ENCODE peak calls at places on chromosomes 2 and 18, in ten cellular contexts. One of them, this sample, is unnamed.

GRCh38 chr18:75090336-75090735 is 118.6 kb downstream of the PTGR3 start:
- DNase-seq in A172: no peak
- DNase-seq in bronchial epithelial cell: no peak
- DNase-seq in lung: no peak
- DNase-seq in stimulated activated CD8-positive, alpha-beta memory T cell treated with anti-CD3 and anti-CD28 coated beads, Interleukin-2, amount 100 ng/mL, for 1 hour: no peak
- DNase-seq in anterior cingulate cortex: no peak
- DNase-seq in activated gamma-delta T cell treated with Interleukin-2 at 50 U/mL for 16 hours: no peak
- DNase-seq in T-helper 2 cell: no peak
- DNase-seq in iris pigment epithelial cell: no peak
- DNase-seq in iPS DF 19.7: no peak
- DNase-seq in this sample: no peak

GRCh38 chr2:127968610-127969339 is 59.1 kb downstream of the SAP130 start:
- DNase-seq in A172: no peak
- DNase-seq in bronchial epithelial cell: peak
- DNase-seq in lung: no peak
- DNase-seq in stimulated activated CD8-positive, alpha-beta memory T cell treated with anti-CD3 and anti-CD28 coated beads, Interleukin-2, amount 100 ng/mL, for 1 hour: no peak
- DNase-seq in anterior cingulate cortex: peak
- DNase-seq in activated gamma-delta T cell treated with Interleukin-2 at 50 U/mL for 16 hours: no peak
- DNase-seq in T-helper 2 cell: no peak
- DNase-seq in iris pigment epithelial cell: peak
- DNase-seq in iPS DF 19.7: no peak
- DNase-seq in this sample: no peak

GRCh38 chr2:222813177-222813843 is 47.5 kb upstream of the ACSL3 start:
- DNase-seq in A172: no peak
- DNase-seq in bronchial epithelial cell: peak
- DNase-seq in lung: no peak
- DNase-seq in stimulated activated CD8-positive, alpha-beta memory T cell treated with anti-CD3 and anti-CD28 coated beads, Interleukin-2, amount 100 ng/mL, for 1 hour: no peak
- DNase-seq in anterior cingulate cortex: peak
- DNase-seq in activated gamma-delta T cell treated with Interleukin-2 at 50 U/mL for 16 hours: no peak
- DNase-seq in T-helper 2 cell: no peak
- DNase-seq in iris pigment epithelial cell: peak
- DNase-seq in iPS DF 19.7: no peak
- DNase-seq in this sample: no peak

GRCh38 chr2:107633580-107634147 is 193.0 kb upstream of the RGPD4 start:
- DNase-seq in A172: peak
- DNase-seq in bronchial epithelial cell: peak
- DNase-seq in lung: no peak
- DNase-seq in stimulated activated CD8-positive, alpha-beta memory T cell treated with anti-CD3 and anti-CD28 coated beads, Interleukin-2, amount 100 ng/mL, for 1 hour: no peak
- DNase-seq in anterior cingulate cortex: no peak
- DNase-seq in activated gamma-delta T cell treated with Interleukin-2 at 50 U/mL for 16 hours: no peak
- DNase-seq in T-helper 2 cell: no peak
- DNase-seq in iris pigment epithelial cell: peak
- DNase-seq in iPS DF 19.7: no peak
- DNase-seq in this sample: no peak

GRCh38 chr2:149019768-149020167 is 18.7 kb upstream of the LYPD6B start:
- DNase-seq in A172: no peak
- DNase-seq in bronchial epithelial cell: peak
- DNase-seq in lung: peak
- DNase-seq in stimulated activated CD8-positive, alpha-beta memory T cell treated with anti-CD3 and anti-CD28 coated beads, Interleukin-2, amount 100 ng/mL, for 1 hour: no peak
- DNase-seq in anterior cingulate cortex: no peak
- DNase-seq in activated gamma-delta T cell treated with Interleukin-2 at 50 U/mL for 16 hours: no peak
- DNase-seq in T-helper 2 cell: no peak
- DNase-seq in iris pigment epithelial cell: no peak
- DNase-seq in iPS DF 19.7: no peak
- DNase-seq in this sample: no peak

GRCh38 chr2:173229086-173229485 is 125.6 kb upstream of the CDCA7 start:
- DNase-seq in A172: no peak
- DNase-seq in bronchial epithelial cell: no peak
- DNase-seq in lung: no peak
- DNase-seq in stimulated activated CD8-positive, alpha-beta memory T cell treated with anti-CD3 and anti-CD28 coated beads, Interleukin-2, amount 100 ng/mL, for 1 hour: no peak
- DNase-seq in anterior cingulate cortex: no peak
- DNase-seq in activated gamma-delta T cell treated with Interleukin-2 at 50 U/mL for 16 hours: no peak
- DNase-seq in T-helper 2 cell: no peak
- DNase-seq in iris pigment epithelial cell: no peak
- DNase-seq in iPS DF 19.7: no peak
- DNase-seq in this sample: no peak

GRCh38 chr2:69291004-69291650 is 95.9 kb downstream of the GFPT1 start:
- DNase-seq in A172: no peak
- DNase-seq in bronchial epithelial cell: no peak
- DNase-seq in lung: no peak
- DNase-seq in stimulated activated CD8-positive, alpha-beta memory T cell treated with anti-CD3 and anti-CD28 coated beads, Interleukin-2, amount 100 ng/mL, for 1 hour: no peak
- DNase-seq in anterior cingulate cortex: no peak
- DNase-seq in activated gamma-delta T cell treated with Interleukin-2 at 50 U/mL for 16 hours: no peak
- DNase-seq in T-helper 2 cell: no peak
- DNase-seq in iris pigment epithelial cell: peak
- DNase-seq in iPS DF 19.7: no peak
- DNase-seq in this sample: no peak

GRCh38 chr2:175003875-175004729 is 1.1 kb downstream of the CHN1 start:
- DNase-seq in A172: peak
- DNase-seq in bronchial epithelial cell: no peak
- DNase-seq in lung: no peak
- DNase-seq in stimulated activated CD8-positive, alpha-beta memory T cell treated with anti-CD3 and anti-CD28 coated beads, Interleukin-2, amount 100 ng/mL, for 1 hour: no peak
- DNase-seq in anterior cingulate cortex: no peak
- DNase-seq in activated gamma-delta T cell treated with Interleukin-2 at 50 U/mL for 16 hours: no peak
- DNase-seq in T-helper 2 cell: no peak
- DNase-seq in iris pigment epithelial cell: peak
- DNase-seq in iPS DF 19.7: no peak
- DNase-seq in this sample: no peak

GRCh38 chr2:235659767-235660322 is 166.0 kb downstream of the AGAP1 start:
- DNase-seq in A172: peak
- DNase-seq in bronchial epithelial cell: no peak
- DNase-seq in lung: no peak
- DNase-seq in stimulated activated CD8-positive, alpha-beta memory T cell treated with anti-CD3 and anti-CD28 coated beads, Interleukin-2, amount 100 ng/mL, for 1 hour: no peak
- DNase-seq in anterior cingulate cortex: peak
- DNase-seq in activated gamma-delta T cell treated with Interleukin-2 at 50 U/mL for 16 hours: no peak
- DNase-seq in T-helper 2 cell: no peak
- DNase-seq in iris pigment epithelial cell: peak
- DNase-seq in iPS DF 19.7: no peak
- DNase-seq in this sample: no peak

GRCh38 chr2:239801404-239802100 is 223.6 kb downstream of the NDUFA10 start:
- DNase-seq in A172: no peak
- DNase-seq in bronchial epithelial cell: no peak
- DNase-seq in lung: no peak
- DNase-seq in stimulated activated CD8-positive, alpha-beta memory T cell treated with anti-CD3 and anti-CD28 coated beads, Interleukin-2, amount 100 ng/mL, for 1 hour: no peak
- DNase-seq in anterior cingulate cortex: no peak
- DNase-seq in activated gamma-delta T cell treated with Interleukin-2 at 50 U/mL for 16 hours: no peak
- DNase-seq in T-helper 2 cell: no peak
- DNase-seq in iris pigment epithelial cell: no peak
- DNase-seq in iPS DF 19.7: no peak
- DNase-seq in this sample: no peak

GRCh38 chr2:128092656-128093055 is 1.7 kb downstream of the UGGT1 start:
- DNase-seq in A172: no peak
- DNase-seq in bronchial epithelial cell: no peak
- DNase-seq in lung: no peak
- DNase-seq in stimulated activated CD8-positive, alpha-beta memory T cell treated with anti-CD3 and anti-CD28 coated beads, Interleukin-2, amount 100 ng/mL, for 1 hour: no peak
- DNase-seq in anterior cingulate cortex: no peak
- DNase-seq in activated gamma-delta T cell treated with Interleukin-2 at 50 U/mL for 16 hours: no peak
- DNase-seq in T-helper 2 cell: no peak
- DNase-seq in iris pigment epithelial cell: no peak
- DNase-seq in iPS DF 19.7: no peak
- DNase-seq in this sample: no peak

GRCh38 chr2:96116424-96116878 is at the start of gene ADRA2B:
- DNase-seq in A172: no peak
- DNase-seq in bronchial epithelial cell: peak
- DNase-seq in lung: peak
- DNase-seq in stimulated activated CD8-positive, alpha-beta memory T cell treated with anti-CD3 and anti-CD28 coated beads, Interleukin-2, amount 100 ng/mL, for 1 hour: peak
- DNase-seq in anterior cingulate cortex: no peak
- DNase-seq in activated gamma-delta T cell treated with Interleukin-2 at 50 U/mL for 16 hours: peak
- DNase-seq in T-helper 2 cell: peak
- DNase-seq in iris pigment epithelial cell: peak
- DNase-seq in iPS DF 19.7: no peak
- DNase-seq in this sample: peak

GRCh38 chr2:56448999-56449431 is 265.2 kb downstream of the CCDC85A start:
- DNase-seq in A172: no peak
- DNase-seq in bronchial epithelial cell: peak
- DNase-seq in lung: peak
- DNase-seq in stimulated activated CD8-positive, alpha-beta memory T cell treated with anti-CD3 and anti-CD28 coated beads, Interleukin-2, amount 100 ng/mL, for 1 hour: no peak
- DNase-seq in anterior cingulate cortex: no peak
- DNase-seq in activated gamma-delta T cell treated with Interleukin-2 at 50 U/mL for 16 hours: no peak
- DNase-seq in T-helper 2 cell: no peak
- DNase-seq in iris pigment epithelial cell: no peak
- DNase-seq in iPS DF 19.7: no peak
- DNase-seq in this sample: no peak

GRCh38 chr2:222919841-222920609 is 59.2 kb downstream of the ACSL3 start:
- DNase-seq in A172: peak
- DNase-seq in bronchial epithelial cell: peak
- DNase-seq in lung: no peak
- DNase-seq in stimulated activated CD8-positive, alpha-beta memory T cell treated with anti-CD3 and anti-CD28 coated beads, Interleukin-2, amount 100 ng/mL, for 1 hour: no peak
- DNase-seq in anterior cingulate cortex: no peak
- DNase-seq in activated gamma-delta T cell treated with Interleukin-2 at 50 U/mL for 16 hours: no peak
- DNase-seq in T-helper 2 cell: no peak
- DNase-seq in iris pigment epithelial cell: peak
- DNase-seq in iPS DF 19.7: no peak
- DNase-seq in this sample: no peak

GRCh38 chr18:74493689-74494088 is 2.5 kb upstream of the CNDP2 start:
- DNase-seq in A172: peak
- DNase-seq in bronchial epithelial cell: peak
- DNase-seq in lung: no peak
- DNase-seq in stimulated activated CD8-positive, alpha-beta memory T cell treated with anti-CD3 and anti-CD28 coated beads, Interleukin-2, amount 100 ng/mL, for 1 hour: peak
- DNase-seq in anterior cingulate cortex: peak
- DNase-seq in activated gamma-delta T cell treated with Interleukin-2 at 50 U/mL for 16 hours: peak
- DNase-seq in T-helper 2 cell: no peak
- DNase-seq in iris pigment epithelial cell: peak
- DNase-seq in iPS DF 19.7: no peak
- DNase-seq in this sample: peak

GRCh38 chr2:145323512-145323911 is 803.6 kb upstream of the ZEB2 start:
- DNase-seq in A172: peak
- DNase-seq in bronchial epithelial cell: peak
- DNase-seq in lung: no peak
- DNase-seq in stimulated activated CD8-positive, alpha-beta memory T cell treated with anti-CD3 and anti-CD28 coated beads, Interleukin-2, amount 100 ng/mL, for 1 hour: no peak
- DNase-seq in anterior cingulate cortex: no peak
- DNase-seq in activated gamma-delta T cell treated with Interleukin-2 at 50 U/mL for 16 hours: no peak
- DNase-seq in T-helper 2 cell: no peak
- DNase-seq in iris pigment epithelial cell: peak
- DNase-seq in iPS DF 19.7: no peak
- DNase-seq in this sample: peak

GRCh38 chr2:231714639-231715498 is 6.5 kb downstream of the PTMA start:
- DNase-seq in A172: peak
- DNase-seq in bronchial epithelial cell: peak
- DNase-seq in lung: peak
- DNase-seq in stimulated activated CD8-positive, alpha-beta memory T cell treated with anti-CD3 and anti-CD28 coated beads, Interleukin-2, amount 100 ng/mL, for 1 hour: peak
- DNase-seq in anterior cingulate cortex: peak
- DNase-seq in activated gamma-delta T cell treated with Interleukin-2 at 50 U/mL for 16 hours: peak
- DNase-seq in T-helper 2 cell: peak
- DNase-seq in iris pigment epithelial cell: no peak
- DNase-seq in iPS DF 19.7: no peak
- DNase-seq in this sample: peak

GRCh38 chr2:219969508-219969907 is 342.1 kb downstream of the SLC4A3 start:
- DNase-seq in A172: peak
- DNase-seq in bronchial epithelial cell: peak
- DNase-seq in lung: no peak
- DNase-seq in stimulated activated CD8-positive, alpha-beta memory T cell treated with anti-CD3 and anti-CD28 coated beads, Interleukin-2, amount 100 ng/mL, for 1 hour: no peak
- DNase-seq in anterior cingulate cortex: no peak
- DNase-seq in activated gamma-delta T cell treated with Interleukin-2 at 50 U/mL for 16 hours: no peak
- DNase-seq in T-helper 2 cell: no peak
- DNase-seq in iris pigment epithelial cell: peak
- DNase-seq in iPS DF 19.7: no peak
- DNase-seq in this sample: no peak

GRCh38 chr18:11004951-11005350 is 144.4 kb downstream of the PIEZO2 start:
- DNase-seq in A172: no peak
- DNase-seq in bronchial epithelial cell: no peak
- DNase-seq in lung: no peak
- DNase-seq in stimulated activated CD8-positive, alpha-beta memory T cell treated with anti-CD3 and anti-CD28 coated beads, Interleukin-2, amount 100 ng/mL, for 1 hour: no peak
- DNase-seq in anterior cingulate cortex: no peak
- DNase-seq in activated gamma-delta T cell treated with Interleukin-2 at 50 U/mL for 16 hours: no peak
- DNase-seq in T-helper 2 cell: no peak
- DNase-seq in iris pigment epithelial cell: no peak
- DNase-seq in iPS DF 19.7: no peak
- DNase-seq in this sample: no peak

GRCh38 chr2:215711484-215712034 is 275.7 kb upstream of the FN1 start:
- DNase-seq in A172: peak
- DNase-seq in bronchial epithelial cell: peak
- DNase-seq in lung: no peak
- DNase-seq in stimulated activated CD8-positive, alpha-beta memory T cell treated with anti-CD3 and anti-CD28 coated beads, Interleukin-2, amount 100 ng/mL, for 1 hour: no peak
- DNase-seq in anterior cingulate cortex: no peak
- DNase-seq in activated gamma-delta T cell treated with Interleukin-2 at 50 U/mL for 16 hours: no peak
- DNase-seq in T-helper 2 cell: no peak
- DNase-seq in iris pigment epithelial cell: peak
- DNase-seq in iPS DF 19.7: no peak
- DNase-seq in this sample: no peak

GRCh38 chr2:109645412-109646184 is 31.4 kb downstream of the SOWAHC start:
- DNase-seq in A172: no peak
- DNase-seq in bronchial epithelial cell: no peak
- DNase-seq in lung: no peak
- DNase-seq in stimulated activated CD8-positive, alpha-beta memory T cell treated with anti-CD3 and anti-CD28 coated beads, Interleukin-2, amount 100 ng/mL, for 1 hour: no peak
- DNase-seq in anterior cingulate cortex: no peak
- DNase-seq in activated gamma-delta T cell treated with Interleukin-2 at 50 U/mL for 16 hours: no peak
- DNase-seq in T-helper 2 cell: no peak
- DNase-seq in iris pigment epithelial cell: no peak
- DNase-seq in iPS DF 19.7: no peak
- DNase-seq in this sample: no peak

GRCh38 chr18:2641638-2642037 is 13.9 kb upstream of the SMCHD1 start:
- DNase-seq in A172: no peak
- DNase-seq in bronchial epithelial cell: no peak
- DNase-seq in lung: no peak
- DNase-seq in stimulated activated CD8-positive, alpha-beta memory T cell treated with anti-CD3 and anti-CD28 coated beads, Interleukin-2, amount 100 ng/mL, for 1 hour: no peak
- DNase-seq in anterior cingulate cortex: no peak
- DNase-seq in activated gamma-delta T cell treated with Interleukin-2 at 50 U/mL for 16 hours: no peak
- DNase-seq in T-helper 2 cell: no peak
- DNase-seq in iris pigment epithelial cell: peak
- DNase-seq in iPS DF 19.7: no peak
- DNase-seq in this sample: no peak

GRCh38 chr2:204260162-204260877 is 285.0 kb upstream of the PARD3B start:
- DNase-seq in A172: peak
- DNase-seq in bronchial epithelial cell: peak
- DNase-seq in lung: peak
- DNase-seq in stimulated activated CD8-positive, alpha-beta memory T cell treated with anti-CD3 and anti-CD28 coated beads, Interleukin-2, amount 100 ng/mL, for 1 hour: peak
- DNase-seq in anterior cingulate cortex: peak
- DNase-seq in activated gamma-delta T cell treated with Interleukin-2 at 50 U/mL for 16 hours: peak
- DNase-seq in T-helper 2 cell: no peak
- DNase-seq in iris pigment epithelial cell: peak
- DNase-seq in iPS DF 19.7: peak
- DNase-seq in this sample: no peak

GRCh38 chr2:216536725-216537124 is 38.1 kb downstream of the RPL37A start:
- DNase-seq in A172: no peak
- DNase-seq in bronchial epithelial cell: no peak
- DNase-seq in lung: no peak
- DNase-seq in stimulated activated CD8-positive, alpha-beta memory T cell treated with anti-CD3 and anti-CD28 coated beads, Interleukin-2, amount 100 ng/mL, for 1 hour: no peak
- DNase-seq in anterior cingulate cortex: no peak
- DNase-seq in activated gamma-delta T cell treated with Interleukin-2 at 50 U/mL for 16 hours: no peak
- DNase-seq in T-helper 2 cell: no peak
- DNase-seq in iris pigment epithelial cell: peak
- DNase-seq in iPS DF 19.7: no peak
- DNase-seq in this sample: no peak

GRCh38 chr2:180056367-180057118 is 49.4 kb upstream of the CWC22 start:
- DNase-seq in A172: no peak
- DNase-seq in bronchial epithelial cell: no peak
- DNase-seq in lung: no peak
- DNase-seq in stimulated activated CD8-positive, alpha-beta memory T cell treated with anti-CD3 and anti-CD28 coated beads, Interleukin-2, amount 100 ng/mL, for 1 hour: no peak
- DNase-seq in anterior cingulate cortex: no peak
- DNase-seq in activated gamma-delta T cell treated with Interleukin-2 at 50 U/mL for 16 hours: no peak
- DNase-seq in T-helper 2 cell: no peak
- DNase-seq in iris pigment epithelial cell: no peak
- DNase-seq in iPS DF 19.7: peak
- DNase-seq in this sample: no peak

GRCh38 chr2:231707625-231708049 is 688 bp upstream of the PTMA start:
- DNase-seq in A172: no peak
- DNase-seq in bronchial epithelial cell: no peak
- DNase-seq in lung: no peak
- DNase-seq in stimulated activated CD8-positive, alpha-beta memory T cell treated with anti-CD3 and anti-CD28 coated beads, Interleukin-2, amount 100 ng/mL, for 1 hour: no peak
- DNase-seq in anterior cingulate cortex: peak
- DNase-seq in activated gamma-delta T cell treated with Interleukin-2 at 50 U/mL for 16 hours: peak
- DNase-seq in T-helper 2 cell: peak
- DNase-seq in iris pigment epithelial cell: peak
- DNase-seq in iPS DF 19.7: no peak
- DNase-seq in this sample: no peak

GRCh38 chr18:53411511-53411910 is 813.0 kb downstream of the MBD2 start:
- DNase-seq in A172: no peak
- DNase-seq in bronchial epithelial cell: no peak
- DNase-seq in lung: no peak
- DNase-seq in stimulated activated CD8-positive, alpha-beta memory T cell treated with anti-CD3 and anti-CD28 coated beads, Interleukin-2, amount 100 ng/mL, for 1 hour: no peak
- DNase-seq in anterior cingulate cortex: no peak
- DNase-seq in activated gamma-delta T cell treated with Interleukin-2 at 50 U/mL for 16 hours: no peak
- DNase-seq in T-helper 2 cell: no peak
- DNase-seq in iris pigment epithelial cell: no peak
- DNase-seq in iPS DF 19.7: no peak
- DNase-seq in this sample: no peak

GRCh38 chr2:79723830-79724229 is 211.0 kb downstream of the CTNNA2 start:
- DNase-seq in A172: peak
- DNase-seq in bronchial epithelial cell: peak
- DNase-seq in lung: no peak
- DNase-seq in stimulated activated CD8-positive, alpha-beta memory T cell treated with anti-CD3 and anti-CD28 coated beads, Interleukin-2, amount 100 ng/mL, for 1 hour: no peak
- DNase-seq in anterior cingulate cortex: no peak
- DNase-seq in activated gamma-delta T cell treated with Interleukin-2 at 50 U/mL for 16 hours: no peak
- DNase-seq in T-helper 2 cell: no peak
- DNase-seq in iris pigment epithelial cell: peak
- DNase-seq in iPS DF 19.7: no peak
- DNase-seq in this sample: no peak